ENCODE peak calls at places on chromosome 15, in seven cellular contexts. L is substantia nigra, Y is kidney tubule cell, Q is NB4, N is heart left ventricle, V is left ventricle myocardium inferior, Z is fibroblast of the conjunctiva. B is an unnamed sample.
A peak's percentile ranks its signal among the peaks of the same experiment; 100 is the strongest.

GRCh38 chr15:89338036-89338435 is 3.4 kb upstream of the POLG start:
- DNase-seq in N (no peak), Q (no peak), V (no peak), L (no peak), Z (no peak), Y (no peak), B (no peak)

GRCh38 chr15:100101389-100102089 is 240.2 kb downstream of the ADAMTS17 start:
- DNase-seq in Q (no peak), Y (no peak), V (no peak), L (no peak), N (no peak), Z (no peak), B (peak; percentile 58)

GRCh38 chr15:49827311-49827710 is 206.5 kb downstream of the DTWD1 start:
- DNase-seq in N (no peak), V (no peak), Z (no peak), Q (no peak), L (no peak), Y (no peak), B (no peak)

GRCh38 chr15:70795311-70795665 is 31.9 kb upstream of the UACA start:
- DNase-seq in V (no peak), N (no peak), Q (no peak), Y (peak; percentile 96), L (no peak), Z (peak; percentile 84), B (no peak)

GRCh38 chr15:31485911-31486461 is 159.4 kb downstream of the KLF13 start:
- DNase-seq in V (no peak), Z (no peak), Y (no peak), N (no peak), L (no peak), Q (no peak), B (no peak)

GRCh38 chr15:36658321-36658720 is 78.9 kb downstream of the CDIN1 start:
- DNase-seq in Y (no peak), L (no peak), Z (no peak), N (no peak), V (no peak), Q (no peak), B (no peak)

GRCh38 chr15:79265167-79265566 is 17.4 kb upstream of the ANKRD34C start:
- DNase-seq in Y (peak; percentile 17), L (no peak), V (no peak), Z (no peak), Q (no peak), N (no peak), B (no peak)

GRCh38 chr15:60626051-60626450 is 147.1 kb upstream of the ICE2 start:
- DNase-seq in L (no peak), Q (no peak), Z (no peak), Y (peak; percentile 5), N (no peak), V (no peak), B (no peak)

GRCh38 chr15:66188464-66188863 is 65.1 kb downstream of the MEGF11 start:
- DNase-seq in N (no peak), Y (no peak), V (no peak), L (no peak), Q (no peak), Z (no peak), B (no peak)

GRCh38 chr15:61480295-61480694 is 251.2 kb upstream of the RORA start:
- DNase-seq in L (no peak), Z (no peak), Q (no peak), Y (no peak), V (no peak), N (no peak), B (no peak)

GRCh38 chr15:95068847-95069518 is 837.6 kb downstream of the MCTP2 start:
- DNase-seq in Q (no peak), L (no peak), Y (no peak), N (no peak), Z (no peak), V (no peak), B (peak; percentile 25)

GRCh38 chr15:68587769-68588385 is 9.1 kb downstream of the CORO2B start:
- DNase-seq in Z (no peak), V (no peak), N (no peak), Y (no peak), L (no peak), Q (no peak), B (peak; percentile 37)

GRCh38 chr15:40256642-40257235 is 17.9 kb downstream of the PAK6 start:
- DNase-seq in Y (peak; percentile 55), N (no peak), L (no peak), Q (no peak), V (no peak), Z (no peak), B (no peak)

GRCh38 chr15:33104276-33104675 is 90.2 kb downstream of the FMN1 start:
- DNase-seq in V (no peak), L (no peak), Y (peak; percentile 53), Q (peak; percentile 21), Z (peak; percentile 12), N (no peak), B (no peak)

GRCh38 chr15:44075535-44075934 is 119.5 kb downstream of the FRMD5 start:
- DNase-seq in V (no peak), L (no peak), Y (no peak), N (no peak), Q (no peak), Z (no peak), B (no peak)

GRCh38 chr15:44064706-44065105 is 130.4 kb downstream of the FRMD5 start:
- DNase-seq in V (no peak), Q (no peak), Y (no peak), N (no peak), L (no peak), Z (no peak), B (no peak)

GRCh38 chr15:45919806-45920205 is 285.0 kb downstream of the SQOR start:
- DNase-seq in Y (peak; percentile 93), L (no peak), Z (no peak), V (no peak), Q (no peak), N (no peak), B (no peak)

GRCh38 chr15:68149059-68149458 is 56.1 kb downstream of the CALML4 start:
- DNase-seq in Q (no peak), V (no peak), Y (peak; percentile 36), N (no peak), L (no peak), Z (no peak), B (no peak)

GRCh38 chr15:65405793-65406192 is 17.0 kb downstream of the IGDCC4 start:
- DNase-seq in Y (no peak), Z (no peak), V (no peak), L (no peak), N (no peak), Q (no peak), B (no peak)